ENCODE peak calls at places on chromosomes 11 and 22, in seven cellular contexts. Q is ACHN; W is naive thymus-derived CD4-positive, alpha-beta T cell; Y is activated CD4-positive, CD25-positive, alpha-beta regulatory T cell treated with anti-CD3 and anti-CD28 coated beads, Interleukin-2, amount 50 U/mL, for 72 hours; S is stimulated activated CD8-positive, alpha-beta memory T cell treated with anti-CD3 and anti-CD28 coated beads, Interleukin-4, amount 100 ng/mL, for 1 hour; J is substantia nigra; I is effector CD8-positive, alpha-beta T cell. X is an unnamed sample.

GRCh38 chr11:45859661-45860140 is 12.4 kb downstream of the CRY2 start:
- DNase-seq in Q (no peak), W (no peak), Y (no peak), S (no peak), J (peak), I (no peak), X (no peak)

GRCh38 chr22:20658433-20659222 is 115.3 kb upstream of the SERPIND1 start:
- DNase-seq in Q (no peak), W (no peak), Y (no peak), S (no peak), J (no peak), I (no peak), X (no peak)

GRCh38 chr11:316031-316701 is 2.3 kb downstream of the IFITM1 start:
- DNase-seq in Q (no peak), W (no peak), Y (peak), S (no peak), J (no peak), I (no peak), X (peak)

GRCh38 chr11:43942651-43943356 is 367 bp downstream of the C11orf96 start:
- DNase-seq in Q (no peak), W (no peak), Y (no peak), S (no peak), J (no peak), I (no peak), X (no peak)

GRCh38 chr11:65301491-65302329 is 13.0 kb upstream of the CDC42EP2 start:
- DNase-seq in Q (no peak), W (no peak), Y (no peak), S (no peak), J (no peak), I (no peak), X (no peak)

GRCh38 chr11:68684385-68685356 is at the start of gene GAL:
- DNase-seq in Q (peak), W (no peak), Y (no peak), S (no peak), J (no peak), I (no peak), X (no peak)

GRCh38 chr11:19711911-19712280 is 741 bp upstream of the NAV2 start:
- DNase-seq in Q (peak), W (no peak), Y (peak), S (no peak), J (no peak), I (no peak), X (peak)

GRCh38 chr11:12538889-12539421 is 135.3 kb upstream of the TEAD1 start:
- DNase-seq in Q (no peak), W (no peak), Y (no peak), S (no peak), J (no peak), I (no peak), X (peak)

GRCh38 chr11:125451400-125452124 is 44.5 kb downstream of the FEZ1 start:
- DNase-seq in Q (peak), W (no peak), Y (no peak), S (no peak), J (peak), I (no peak), X (no peak)

GRCh38 chr22:24216541-24217209 is 28.2 kb downstream of the GGT5 start:
- DNase-seq in Q (no peak), W (no peak), Y (no peak), S (no peak), J (no peak), I (no peak), X (no peak)